ENCODE peak calls at places on chromosomes 1 and 21, in six cellular contexts. I is psoas muscle, L is hepatocyte, H is IMR-90, P is heart right ventricle, R is suprapubic skin. U is an unnamed sample.

GRCh38 chr1:81950845-81951244 is 150.1 kb downstream of the ADGRL2 start:
- DNase-seq in P (no peak), R (no peak), H (peak; percentile 21), I (no peak), L (no peak), U (no peak)

GRCh38 chr1:236099622-236100021 is 34.7 kb upstream of the NID1 start:
- DNase-seq in H (peak; percentile 20), P (no peak), I (no peak), R (no peak), L (peak; percentile 49), U (no peak)

GRCh38 chr1:110053557-110054428 is 16.7 kb downstream of the ALX3 start:
- DNase-seq in H (peak; percentile 25), I (peak; percentile 83), R (peak; percentile 79), L (peak; percentile 67), P (peak; percentile 75), U (peak; percentile 85)

GRCh38 chr21:33007747-33008146 is 18.0 kb upstream of the OLIG2 start:
- DNase-seq in P (no peak), L (no peak), R (no peak), H (no peak), I (no peak), U (no peak)

GRCh38 chr21:42316891-42317290 is 1.7 kb upstream of the TFF3 start:
- DNase-seq in L (no peak), R (no peak), P (no peak), H (no peak), I (no peak), U (no peak)

GRCh38 chr1:17135530-17135929 is 16.3 kb upstream of the PADI2 start:
- DNase-seq in L (no peak), R (no peak), H (no peak), I (no peak), P (no peak), U (no peak)

GRCh38 chr21:35575280-35575915 is 484.9 kb downstream of the SETD4 start:
- DNase-seq in I (no peak), H (peak; percentile 96), R (no peak), L (no peak), P (no peak), U (no peak)

GRCh38 chr1:34851431-34852105 is 8.0 kb downstream of the SMIM12 start:
- DNase-seq in L (no peak), H (no peak), I (no peak), R (no peak), P (peak; percentile 78), U (no peak)

GRCh38 chr1:37811027-37811655 is 3.1 kb upstream of the YRDC start:
- DNase-seq in L (peak; percentile 89), R (peak; percentile 79), I (peak; percentile 83), P (peak; percentile 51), H (peak; percentile 76), U (peak; percentile 56)

GRCh38 chr1:58884706-58885661 is 101.1 kb upstream of the JUN start:
- DNase-seq in L (peak; percentile 86), I (peak; percentile 74), R (no peak), H (no peak), P (no peak), U (no peak)
- H3K4me1 ChIP-seq in L (peaks cover 45% of the 10 kb centered on the region), I (peaks cover 64% of the 10 kb centered on the region), R (peaks cover 50% of the 10 kb centered on the region), H (peaks cover 14% of the 10 kb centered on the region), P (peaks cover 55% of the 10 kb centered on the region), U (peaks cover 13% of the 10 kb centered on the region)

DNA sequence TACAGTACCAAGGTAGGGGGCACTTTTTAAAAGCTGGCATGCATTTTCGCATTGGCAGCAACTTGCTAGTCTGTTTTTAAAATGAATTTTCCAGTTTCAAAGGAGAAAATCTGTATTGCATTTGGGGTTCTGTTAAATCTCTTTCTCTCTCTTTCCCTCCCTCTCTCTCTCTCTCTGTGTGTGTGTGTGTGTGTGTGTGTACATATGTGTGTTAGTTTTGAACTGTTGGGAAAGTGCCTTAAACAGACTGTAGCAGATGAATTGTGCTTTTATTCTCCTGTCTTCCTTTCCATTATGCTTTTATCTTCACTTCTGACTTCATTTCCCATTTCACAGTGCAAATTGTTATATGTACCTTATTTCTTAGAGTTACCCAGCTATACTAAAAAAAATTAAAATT is 7.3 kb downstream of the NIBAN1 start:
- DNase-seq in L (no peak), R (no peak), P (no peak), I (no peak), H (no peak), U (no peak)
- H3K4me1 ChIP-seq in L (no peaks in the 10 kb centered on the region), R (peaks cover 7% of the 10 kb centered on the region), P (peaks cover 9% of the 10 kb centered on the region), I (peaks cover 22% of the 10 kb centered on the region), H (peaks cover 14% of the 10 kb centered on the region), U (no peaks in the 10 kb centered on the region)

GRCh38 chr1:43531906-43532584 is 1.4 kb downstream of the PTPRF start:
- DNase-seq in I (no peak), P (no peak), R (no peak), H (no peak), L (no peak), U (no peak)
- H3K4me1 ChIP-seq in I (peaks cover 8% of the 10 kb centered on the region), P (no peaks in the 10 kb centered on the region), R (peaks cover 66% of the 10 kb centered on the region), H (peaks cover 6% of the 10 kb centered on the region), L (peaks cover 53% of the 10 kb centered on the region), U (peaks cover 5% of the 10 kb centered on the region)

DNA sequence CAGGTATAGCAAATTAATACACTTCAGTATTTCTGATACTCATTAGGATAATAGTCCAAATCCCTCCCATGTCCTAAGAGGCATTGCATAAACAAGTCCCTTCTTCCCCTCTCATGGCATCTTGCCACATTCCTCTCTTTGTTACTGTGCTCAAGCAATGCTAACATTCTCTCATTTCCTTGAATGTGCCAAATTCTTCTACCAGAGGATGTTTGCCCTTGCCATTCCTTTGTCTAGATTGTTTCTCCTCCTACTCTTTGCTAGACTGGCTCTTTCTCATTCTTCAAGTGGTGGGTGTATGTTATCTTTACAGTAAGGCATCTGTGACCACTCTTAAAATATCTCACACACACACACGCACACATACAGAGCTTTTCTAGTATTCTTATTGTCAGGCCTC is 621.0 kb upstream of the CXADR start:
- DNase-seq in L (no peak), I (no peak), H (peak; percentile 60), P (no peak), R (no peak), U (no peak)
- H3K4me1 ChIP-seq in L (no peaks in the 10 kb centered on the region), I (no peaks in the 10 kb centered on the region), H (no peaks in the 10 kb centered on the region), P (no peaks in the 10 kb centered on the region), R (no peaks in the 10 kb centered on the region), U (no peaks in the 10 kb centered on the region)

DNA sequence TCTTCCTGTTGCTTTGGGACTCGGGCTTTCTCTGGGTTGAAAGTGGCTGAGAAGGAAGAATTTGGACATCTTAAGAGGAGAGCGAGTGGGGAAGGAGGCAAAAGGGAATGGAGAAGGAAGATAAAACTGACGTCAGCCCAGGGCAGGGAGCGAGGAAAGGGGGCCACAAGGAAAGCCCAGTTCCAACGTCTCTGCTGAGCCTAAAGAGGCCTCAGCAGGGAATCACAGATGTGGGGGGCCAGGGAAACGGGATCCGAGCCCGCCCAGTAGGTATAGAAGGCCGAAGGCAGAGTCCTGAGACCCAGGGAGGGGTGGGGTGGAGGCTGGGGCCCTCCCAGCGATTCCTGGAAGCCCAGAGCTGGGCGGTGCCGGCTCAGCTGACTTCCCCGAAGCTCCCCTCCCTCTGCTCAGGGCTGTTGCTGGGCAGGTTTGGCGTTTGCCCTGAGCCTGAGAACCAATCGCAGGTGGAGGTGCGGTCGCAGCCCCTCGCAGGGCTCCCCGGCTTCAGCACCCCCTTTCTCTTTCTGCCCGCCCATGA is 12.7 kb downstream of the ADAMTSL4 start:
- DNase-seq in P (peak; percentile 94), H (peak; percentile 91), L (peak; percentile 97), R (peak; percentile 97), I (peak; percentile 97), U (peak; percentile 94)
- H3K4me1 ChIP-seq in P (peaks cover 71% of the 10 kb centered on the region), H (peaks cover 30% of the 10 kb centered on the region), L (peaks cover 52% of the 10 kb centered on the region), R (peaks cover 82% of the 10 kb centered on the region), I (peaks cover 66% of the 10 kb centered on the region), U (peaks cover 44% of the 10 kb centered on the region)

GRCh38 chr1:108646265-108646660 is 14.6 kb downstream of the HENMT1 start:
- DNase-seq in R (no peak), L (no peak), H (no peak), I (no peak), P (no peak), U (no peak)
- H3K4me1 ChIP-seq in R (peaks cover 8% of the 10 kb centered on the region), L (no peaks in the 10 kb centered on the region), H (peaks cover 5% of the 10 kb centered on the region), I (no peaks in the 10 kb centered on the region), P (no peaks in the 10 kb centered on the region), U (no peaks in the 10 kb centered on the region)

DNA sequence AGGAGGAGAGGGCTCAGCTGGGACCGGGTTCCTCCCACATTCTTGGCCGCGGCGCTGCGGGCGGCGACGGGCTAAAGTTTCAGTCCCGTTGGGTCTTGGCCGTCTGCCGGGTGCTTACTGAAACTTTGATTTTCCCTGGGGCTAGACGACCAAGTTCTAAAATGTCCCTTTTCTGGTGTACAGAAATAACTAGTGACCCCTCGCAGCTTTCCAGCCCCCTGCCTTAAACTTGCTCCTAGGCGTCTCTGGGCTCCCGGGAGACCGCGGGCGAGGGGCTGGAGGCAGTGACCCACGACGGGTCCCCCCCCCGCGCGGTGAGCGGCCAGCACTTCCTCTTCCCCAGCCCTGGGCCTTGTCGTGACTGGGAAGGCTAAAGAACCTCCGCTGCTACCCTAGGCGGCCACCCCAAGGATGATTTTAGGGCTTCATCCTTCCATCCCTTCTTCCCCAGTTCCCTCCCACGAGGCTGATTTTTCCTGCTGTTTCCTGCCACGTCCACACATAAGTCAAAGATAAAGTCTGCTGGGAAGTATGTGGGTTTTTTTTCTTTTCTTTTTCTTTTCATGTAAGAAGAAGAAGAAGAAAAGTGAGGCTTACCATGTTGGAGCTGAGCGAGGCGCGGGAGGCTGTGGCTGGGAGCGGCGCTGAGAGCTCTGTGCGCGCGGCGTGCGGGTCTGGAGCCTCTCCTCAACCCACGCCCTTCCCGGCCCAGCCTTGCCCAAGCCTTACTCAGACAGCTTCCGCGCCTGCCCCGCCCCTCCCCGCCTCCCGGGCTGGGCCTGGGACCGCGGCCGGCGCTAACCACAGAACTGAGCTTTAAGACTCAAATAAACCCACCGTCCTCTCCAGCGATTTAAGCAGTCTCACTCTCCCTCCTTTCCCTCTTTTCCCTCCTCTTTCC is at the start of gene S100A11:
- DNase-seq in R (peak; percentile 95), H (peak; percentile 82), L (peak; percentile 96), P (peak; percentile 92), I (peak; percentile 92), U (peak; percentile 89)
- H3K4me1 ChIP-seq in R (peaks cover 44% of the 10 kb centered on the region), H (peaks cover 5% of the 10 kb centered on the region), L (peaks cover 17% of the 10 kb centered on the region), P (peaks cover 22% of the 10 kb centered on the region), I (peaks cover 8% of the 10 kb centered on the region), U (peaks cover 3% of the 10 kb centered on the region)

U was measured in ovary.